ENCODE peak calls at places on chromosomes 13 and 19, in eight cellular contexts. One of them, this sample, is unnamed.

GRCh38 chr13:105990256-105990958 is 545.1 kb downstream of the EFNB2 start:
- DNase-seq in uterus: no peak
- DNase-seq in cardiac fibroblast: no peak
- DNase-seq in heart right ventricle: no peak
- DNase-seq in DND-41: no peak
- DNase-seq in B cell: no peak
- DNase-seq in neural crest cell: no peak
- DNase-seq in fibroblast of lung: peak
- DNase-seq in this sample: no peak

GRCh38 chr13:111159362-111160320 is 44.5 kb downstream of the ARHGEF7 start:
- DNase-seq in uterus: no peak
- DNase-seq in cardiac fibroblast: no peak
- DNase-seq in heart right ventricle: no peak
- DNase-seq in DND-41: no peak
- DNase-seq in B cell: no peak
- DNase-seq in neural crest cell: no peak
- DNase-seq in fibroblast of lung: no peak
- DNase-seq in this sample: no peak

GRCh38 chr13:33351324-33351723 is 65.8 kb upstream of the STARD13 start:
- DNase-seq in uterus: no peak
- DNase-seq in cardiac fibroblast: peak
- DNase-seq in heart right ventricle: no peak
- DNase-seq in DND-41: no peak
- DNase-seq in B cell: no peak
- DNase-seq in neural crest cell: no peak
- DNase-seq in fibroblast of lung: peak
- DNase-seq in this sample: peak

GRCh38 chr13:52450793-52451116 is 321 bp upstream of the VPS36 start:
- DNase-seq in uterus: no peak
- DNase-seq in cardiac fibroblast: no peak
- DNase-seq in heart right ventricle: no peak
- DNase-seq in DND-41: no peak
- DNase-seq in B cell: no peak
- DNase-seq in neural crest cell: no peak
- DNase-seq in fibroblast of lung: no peak
- DNase-seq in this sample: no peak

GRCh38 chr13:42893346-42893745 is 98.7 kb downstream of the EPSTI1 start:
- DNase-seq in uterus: peak
- DNase-seq in cardiac fibroblast: peak
- DNase-seq in heart right ventricle: no peak
- DNase-seq in DND-41: no peak
- DNase-seq in B cell: no peak
- DNase-seq in neural crest cell: no peak
- DNase-seq in fibroblast of lung: peak
- DNase-seq in this sample: no peak

GRCh38 chr19:7337380-7338194 is 11.2 kb upstream of the ARHGEF18 start:
- DNase-seq in uterus: no peak
- DNase-seq in cardiac fibroblast: no peak
- DNase-seq in heart right ventricle: no peak
- DNase-seq in DND-41: peak
- DNase-seq in B cell: peak
- DNase-seq in neural crest cell: no peak
- DNase-seq in fibroblast of lung: no peak
- DNase-seq in this sample: peak

GRCh38 chr13:96052655-96053002 is 572 bp downstream of the UGGT2 start:
- DNase-seq in uterus: no peak
- DNase-seq in cardiac fibroblast: peak
- DNase-seq in heart right ventricle: no peak
- DNase-seq in DND-41: no peak
- DNase-seq in B cell: no peak
- DNase-seq in neural crest cell: no peak
- DNase-seq in fibroblast of lung: peak
- DNase-seq in this sample: no peak

GRCh38 chr13:49026851-49027250 is 51.1 kb downstream of the FNDC3A start:
- DNase-seq in uterus: no peak
- DNase-seq in cardiac fibroblast: peak
- DNase-seq in heart right ventricle: no peak
- DNase-seq in DND-41: no peak
- DNase-seq in B cell: no peak
- DNase-seq in neural crest cell: no peak
- DNase-seq in fibroblast of lung: peak
- DNase-seq in this sample: no peak

GRCh38 chr13:59750860-59751259 is 412.9 kb downstream of the DIAPH3 start:
- DNase-seq in uterus: no peak
- DNase-seq in cardiac fibroblast: peak
- DNase-seq in heart right ventricle: no peak
- DNase-seq in DND-41: no peak
- DNase-seq in B cell: no peak
- DNase-seq in neural crest cell: peak
- DNase-seq in fibroblast of lung: peak
- DNase-seq in this sample: no peak

GRCh38 chr13:77565635-77566034 is 30.1 kb downstream of the SCEL start:
- DNase-seq in uterus: no peak
- DNase-seq in cardiac fibroblast: peak
- DNase-seq in heart right ventricle: no peak
- DNase-seq in DND-41: no peak
- DNase-seq in B cell: no peak
- DNase-seq in neural crest cell: no peak
- DNase-seq in fibroblast of lung: peak
- DNase-seq in this sample: peak

GRCh38 chr13:98192008-98192407 is 14.9 kb upstream of the RNF113B start:
- DNase-seq in uterus: no peak
- DNase-seq in cardiac fibroblast: no peak
- DNase-seq in heart right ventricle: no peak
- DNase-seq in DND-41: no peak
- DNase-seq in B cell: no peak
- DNase-seq in neural crest cell: no peak
- DNase-seq in fibroblast of lung: no peak
- DNase-seq in this sample: no peak

GRCh38 chr19:3071764-3072163 is 9.5 kb upstream of the TLE5 start:
- DNase-seq in uterus: no peak
- DNase-seq in cardiac fibroblast: no peak
- DNase-seq in heart right ventricle: no peak
- DNase-seq in DND-41: no peak
- DNase-seq in B cell: no peak
- DNase-seq in neural crest cell: no peak
- DNase-seq in fibroblast of lung: no peak
- DNase-seq in this sample: no peak

GRCh38 chr19:3075605-3076431 is 13.5 kb upstream of the TLE5 start:
- DNase-seq in uterus: peak
- DNase-seq in cardiac fibroblast: no peak
- DNase-seq in heart right ventricle: peak
- DNase-seq in DND-41: peak
- DNase-seq in B cell: peak
- DNase-seq in neural crest cell: peak
- DNase-seq in fibroblast of lung: no peak
- DNase-seq in this sample: peak

GRCh38 chr19:3079578-3079977 is 14.6 kb upstream of the GNA11 start:
- DNase-seq in uterus: no peak
- DNase-seq in cardiac fibroblast: no peak
- DNase-seq in heart right ventricle: no peak
- DNase-seq in DND-41: no peak
- DNase-seq in B cell: no peak
- DNase-seq in neural crest cell: no peak
- DNase-seq in fibroblast of lung: no peak
- DNase-seq in this sample: no peak

GRCh38 chr19:3073159-3073563 is 10.9 kb upstream of the TLE5 start:
- DNase-seq in uterus: peak
- DNase-seq in cardiac fibroblast: peak
- DNase-seq in heart right ventricle: no peak
- DNase-seq in DND-41: no peak
- DNase-seq in B cell: no peak
- DNase-seq in neural crest cell: no peak
- DNase-seq in fibroblast of lung: peak
- DNase-seq in this sample: no peak

GRCh38 chr19:3073931-3074595 is 11.8 kb upstream of the TLE5 start:
- DNase-seq in uterus: peak
- DNase-seq in cardiac fibroblast: peak
- DNase-seq in heart right ventricle: no peak
- DNase-seq in DND-41: no peak
- DNase-seq in B cell: no peak
- DNase-seq in neural crest cell: no peak
- DNase-seq in fibroblast of lung: no peak
- DNase-seq in this sample: no peak
- TF ChIP-seq CTCF in uterus: peak
- TF ChIP-seq CTCF in cardiac fibroblast: peak
- TF ChIP-seq CTCF in heart right ventricle: no peak
- TF ChIP-seq CTCF in DND-41: no peak
- TF ChIP-seq CTCF in B cell: no peak
- TF ChIP-seq CTCF in neural crest cell: no peak
- TF ChIP-seq CTCF in fibroblast of lung: peak
- TF ChIP-seq CTCF in this sample: peak

GRCh38 chr19:22882797-22883196 is 50.7 kb downstream of the ZNF723 start:
- DNase-seq in uterus: no peak
- DNase-seq in cardiac fibroblast: peak
- DNase-seq in heart right ventricle: no peak
- DNase-seq in DND-41: peak
- DNase-seq in B cell: no peak
- DNase-seq in neural crest cell: no peak
- DNase-seq in fibroblast of lung: peak
- DNase-seq in this sample: no peak
- TF ChIP-seq CTCF in uterus: peak
- TF ChIP-seq CTCF in cardiac fibroblast: peak
- TF ChIP-seq CTCF in heart right ventricle: peak
- TF ChIP-seq CTCF in DND-41: peak
- TF ChIP-seq CTCF in B cell: peak
- TF ChIP-seq CTCF in neural crest cell: peak
- TF ChIP-seq CTCF in fibroblast of lung: no peak
- TF ChIP-seq CTCF in this sample: peak

DNA sequence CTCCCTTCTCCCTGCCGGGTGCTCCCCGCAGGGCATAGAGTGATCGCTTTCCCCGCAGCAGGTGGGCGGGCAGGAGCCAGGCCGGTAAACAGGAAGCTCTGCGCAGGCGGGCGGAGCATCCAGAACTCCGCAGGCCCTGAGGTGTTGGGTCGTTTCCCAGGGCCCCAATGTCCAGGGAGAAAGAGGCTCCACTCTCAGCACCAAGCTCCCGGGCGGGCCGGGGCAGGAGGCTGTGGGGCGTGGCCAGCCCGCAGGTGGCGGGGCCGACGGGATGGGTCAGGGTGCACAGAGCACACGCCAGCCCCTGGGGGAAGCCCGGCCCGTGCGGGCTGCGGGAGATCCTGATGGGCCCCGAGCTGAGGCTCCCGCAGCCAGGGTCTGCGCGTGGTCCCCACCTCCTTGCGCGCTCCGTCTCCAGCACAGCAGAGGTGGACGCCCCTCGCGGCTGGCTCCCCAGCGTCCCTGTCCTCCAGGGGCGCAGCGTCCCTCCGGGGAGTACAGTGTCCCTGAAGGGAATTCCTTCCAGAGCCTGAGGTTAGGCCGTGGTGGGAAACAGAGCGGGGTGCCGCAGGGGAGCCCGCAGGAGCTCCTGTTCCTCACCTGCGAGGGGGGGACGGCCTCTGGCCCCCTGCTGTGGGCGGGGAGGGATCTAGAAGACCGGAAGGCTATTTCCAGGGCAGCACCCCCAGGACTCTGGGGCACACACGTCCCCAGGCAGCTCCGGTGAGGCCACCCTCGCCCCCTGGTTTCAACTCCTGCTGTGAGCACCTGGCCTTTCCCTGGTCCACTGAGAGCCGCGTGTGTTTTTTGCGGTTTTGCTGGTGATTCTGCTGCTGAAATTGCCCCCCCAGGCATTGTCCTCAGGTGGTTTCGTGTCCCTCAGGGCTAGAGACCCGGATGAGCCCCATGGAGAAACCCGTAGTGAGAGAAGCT is 12.2 kb downstream of the PIP5K1C start:
- DNase-seq in uterus: no peak
- DNase-seq in cardiac fibroblast: no peak
- DNase-seq in heart right ventricle: no peak
- DNase-seq in DND-41: no peak
- DNase-seq in B cell: peak
- DNase-seq in neural crest cell: no peak
- DNase-seq in fibroblast of lung: no peak
- DNase-seq in this sample: peak
- TF ChIP-seq CTCF in uterus: no peak
- TF ChIP-seq CTCF in cardiac fibroblast: no peak
- TF ChIP-seq CTCF in heart right ventricle: no peak
- TF ChIP-seq CTCF in DND-41: no peak
- TF ChIP-seq CTCF in B cell: no peak
- TF ChIP-seq CTCF in neural crest cell: no peak
- TF ChIP-seq CTCF in fibroblast of lung: no peak
- TF ChIP-seq CTCF in this sample: no peak

GRCh38 chr19:55087542-55087935 is 11.9 kb downstream of the EPS8L1 start:
- DNase-seq in uterus: no peak
- DNase-seq in cardiac fibroblast: peak
- DNase-seq in heart right ventricle: no peak
- DNase-seq in DND-41: no peak
- DNase-seq in B cell: no peak
- DNase-seq in neural crest cell: no peak
- DNase-seq in fibroblast of lung: peak
- DNase-seq in this sample: no peak

GRCh38 chr19:55088021-55088451 is 12.4 kb downstream of the EPS8L1 start:
- DNase-seq in uterus: no peak
- DNase-seq in cardiac fibroblast: no peak
- DNase-seq in heart right ventricle: no peak
- DNase-seq in DND-41: no peak
- DNase-seq in B cell: no peak
- DNase-seq in neural crest cell: no peak
- DNase-seq in fibroblast of lung: no peak
- DNase-seq in this sample: no peak

GRCh38 chr19:55086730-55087541 is 11.3 kb downstream of the EPS8L1 start:
- DNase-seq in uterus: peak
- DNase-seq in cardiac fibroblast: peak
- DNase-seq in heart right ventricle: peak
- DNase-seq in DND-41: no peak
- DNase-seq in B cell: no peak
- DNase-seq in neural crest cell: peak
- DNase-seq in fibroblast of lung: peak
- DNase-seq in this sample: peak

GRCh38 chr19:55084416-55084815 is 8.7 kb downstream of the EPS8L1 start:
- DNase-seq in uterus: no peak
- DNase-seq in cardiac fibroblast: no peak
- DNase-seq in heart right ventricle: no peak
- DNase-seq in DND-41: no peak
- DNase-seq in B cell: no peak
- DNase-seq in neural crest cell: no peak
- DNase-seq in fibroblast of lung: no peak
- DNase-seq in this sample: no peak

DNA sequence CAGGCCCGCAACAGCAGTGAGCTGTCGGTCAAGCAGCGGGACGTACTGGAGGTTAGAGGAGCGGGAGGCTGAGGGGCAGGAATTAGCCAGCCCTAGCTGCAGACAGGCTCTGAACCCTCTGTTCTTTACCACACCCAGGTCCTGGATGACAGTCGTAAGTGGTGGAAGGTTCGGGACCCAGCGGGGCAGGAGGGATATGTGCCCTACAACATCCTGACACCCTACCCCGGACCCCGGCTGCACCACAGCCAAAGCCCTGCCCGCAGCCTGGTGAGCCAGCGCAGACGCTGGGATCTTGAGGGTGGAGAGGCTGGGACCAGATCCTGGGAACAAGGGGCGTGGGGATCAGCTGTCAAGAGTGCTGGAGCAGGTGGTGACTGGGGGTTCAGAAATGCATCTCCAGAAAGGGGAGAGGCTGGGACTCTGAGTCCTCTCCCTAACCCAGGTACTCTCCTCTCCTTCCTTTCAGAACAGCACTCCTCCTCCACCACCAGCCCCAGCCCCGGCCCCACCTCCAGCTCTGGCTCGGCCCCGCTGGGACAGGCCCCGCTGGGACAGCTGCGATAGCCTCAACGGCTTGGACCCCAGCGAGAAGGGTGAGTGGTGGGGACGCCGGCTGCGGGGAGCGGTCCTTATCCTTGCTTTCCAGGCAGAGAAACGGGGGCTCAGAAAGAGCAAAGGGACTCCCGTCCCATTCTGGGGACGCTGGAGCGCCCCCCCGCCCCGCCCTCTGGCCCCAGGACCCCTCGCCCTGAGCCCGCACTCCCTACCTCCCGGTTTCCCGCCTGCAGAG is 10.4 kb downstream of the EPS8L1 start:
- DNase-seq in uterus: no peak
- DNase-seq in cardiac fibroblast: no peak
- DNase-seq in heart right ventricle: no peak
- DNase-seq in DND-41: no peak
- DNase-seq in B cell: no peak
- DNase-seq in neural crest cell: no peak
- DNase-seq in fibroblast of lung: no peak
- DNase-seq in this sample: no peak
- TF ChIP-seq CTCF in uterus: no peak
- TF ChIP-seq CTCF in cardiac fibroblast: no peak
- TF ChIP-seq CTCF in heart right ventricle: no peak
- TF ChIP-seq CTCF in DND-41: no peak
- TF ChIP-seq CTCF in B cell: no peak
- TF ChIP-seq CTCF in neural crest cell: no peak
- TF ChIP-seq CTCF in fibroblast of lung: no peak
- TF ChIP-seq CTCF in this sample: no peak

This sample was measured in GM10248.